ENCODE peak calls at places on chromosomes 11 and 22, in nine cellular contexts. One of them, this sample, is unnamed.
A peak's percentile ranks its signal among the peaks of the same experiment; 100 is the strongest.

GRCh38 chr22:31363885-31364284 is 17.7 kb upstream of the PATZ1 start:
- DNase-seq in NCI-H1417 treated with DMSO at 0.1 percent for 48 hours: no peak
- DNase-seq in CD8-positive, alpha-beta memory T cell: no peak
- DNase-seq in NCI-H82: no peak
- DNase-seq in HT-29: no peak
- DNase-seq in retinal pigment epithelial cell: no peak
- DNase-seq in activated CD8-positive, alpha-beta T cell treated with anti-CD3 and anti-CD28 coated beads, Interleukin-2, amount 10 ng/mL, durations not matched to agents 7 days and 5 days: no peak
- DNase-seq in nephron progenitor cell: no peak
- DNase-seq in NCI-H345: no peak
- DNase-seq in this sample: no peak

GRCh38 chr11:8250981-8251620 is 12.6 kb downstream of the LMO1 start:
- DNase-seq in CD8-positive, alpha-beta memory T cell: no peak
- DNase-seq in NCI-H1417 treated with DMSO at 0.1 percent for 48 hours: no peak
- DNase-seq in NCI-H82: no peak
- DNase-seq in nephron progenitor cell: no peak
- DNase-seq in retinal pigment epithelial cell: no peak
- DNase-seq in NCI-H345: no peak
- DNase-seq in HT-29: no peak
- DNase-seq in activated CD8-positive, alpha-beta T cell treated with anti-CD3 and anti-CD28 coated beads, Interleukin-2, amount 10 ng/mL, durations not matched to agents 7 days and 5 days: no peak
- DNase-seq in this sample: no peak

GRCh38 chr11:110479445-110480101 is 49.8 kb downstream of the FDX1 start:
- DNase-seq in NCI-H345: peak; percentile 51
- DNase-seq in activated CD8-positive, alpha-beta T cell treated with anti-CD3 and anti-CD28 coated beads, Interleukin-2, amount 10 ng/mL, durations not matched to agents 7 days and 5 days: no peak
- DNase-seq in NCI-H82: peak; percentile 96
- DNase-seq in HT-29: no peak
- DNase-seq in CD8-positive, alpha-beta memory T cell: no peak
- DNase-seq in NCI-H1417 treated with DMSO at 0.1 percent for 48 hours: peak; percentile 61
- DNase-seq in nephron progenitor cell: no peak
- DNase-seq in retinal pigment epithelial cell: no peak
- DNase-seq in this sample: peak; percentile 25

GRCh38 chr11:119759324-119759723 is 30.3 kb upstream of the NECTIN1 start:
- DNase-seq in NCI-H82: peak; percentile 6
- DNase-seq in CD8-positive, alpha-beta memory T cell: no peak
- DNase-seq in HT-29: no peak
- DNase-seq in retinal pigment epithelial cell: peak; percentile 47
- DNase-seq in activated CD8-positive, alpha-beta T cell treated with anti-CD3 and anti-CD28 coated beads, Interleukin-2, amount 10 ng/mL, durations not matched to agents 7 days and 5 days: no peak
- DNase-seq in nephron progenitor cell: no peak
- DNase-seq in NCI-H1417 treated with DMSO at 0.1 percent for 48 hours: no peak
- DNase-seq in NCI-H345: no peak
- DNase-seq in this sample: peak; percentile 43

GRCh38 chr22:50576806-50577696 is 1.2 kb downstream of the CPT1B start:
- DNase-seq in retinal pigment epithelial cell: no peak
- DNase-seq in NCI-H1417 treated with DMSO at 0.1 percent for 48 hours: no peak
- DNase-seq in nephron progenitor cell: no peak
- DNase-seq in NCI-H345: no peak
- DNase-seq in HT-29: no peak
- DNase-seq in CD8-positive, alpha-beta memory T cell: no peak
- DNase-seq in activated CD8-positive, alpha-beta T cell treated with anti-CD3 and anti-CD28 coated beads, Interleukin-2, amount 10 ng/mL, durations not matched to agents 7 days and 5 days: no peak
- DNase-seq in NCI-H82: no peak
- DNase-seq in this sample: no peak

GRCh38 chr11:23233075-23233474 is 372.8 kb upstream of the CCDC179 start:
- DNase-seq in activated CD8-positive, alpha-beta T cell treated with anti-CD3 and anti-CD28 coated beads, Interleukin-2, amount 10 ng/mL, durations not matched to agents 7 days and 5 days: no peak
- DNase-seq in NCI-H345: no peak
- DNase-seq in nephron progenitor cell: no peak
- DNase-seq in CD8-positive, alpha-beta memory T cell: no peak
- DNase-seq in retinal pigment epithelial cell: no peak
- DNase-seq in HT-29: no peak
- DNase-seq in NCI-H82: no peak
- DNase-seq in NCI-H1417 treated with DMSO at 0.1 percent for 48 hours: no peak
- DNase-seq in this sample: no peak

GRCh38 chr11:114084414-114084813 is 24.9 kb downstream of the ZBTB16 start:
- DNase-seq in NCI-H1417 treated with DMSO at 0.1 percent for 48 hours: no peak
- DNase-seq in NCI-H345: no peak
- DNase-seq in CD8-positive, alpha-beta memory T cell: no peak
- DNase-seq in NCI-H82: peak; percentile 24
- DNase-seq in activated CD8-positive, alpha-beta T cell treated with anti-CD3 and anti-CD28 coated beads, Interleukin-2, amount 10 ng/mL, durations not matched to agents 7 days and 5 days: no peak
- DNase-seq in HT-29: no peak
- DNase-seq in retinal pigment epithelial cell: no peak
- DNase-seq in nephron progenitor cell: no peak
- DNase-seq in this sample: no peak

GRCh38 chr22:49091917-49092545 is 735.6 kb downstream of the BRD1 start:
- DNase-seq in retinal pigment epithelial cell: no peak
- DNase-seq in NCI-H82: no peak
- DNase-seq in nephron progenitor cell: no peak
- DNase-seq in NCI-H345: peak; percentile 8
- DNase-seq in NCI-H1417 treated with DMSO at 0.1 percent for 48 hours: no peak
- DNase-seq in HT-29: no peak
- DNase-seq in activated CD8-positive, alpha-beta T cell treated with anti-CD3 and anti-CD28 coated beads, Interleukin-2, amount 10 ng/mL, durations not matched to agents 7 days and 5 days: no peak
- DNase-seq in CD8-positive, alpha-beta memory T cell: no peak
- DNase-seq in this sample: no peak

GRCh38 chr22:46612904-46613605 is 7.1 kb upstream of the GRAMD4 start:
- DNase-seq in NCI-H1417 treated with DMSO at 0.1 percent for 48 hours: no peak
- DNase-seq in nephron progenitor cell: no peak
- DNase-seq in retinal pigment epithelial cell: no peak
- DNase-seq in HT-29: no peak
- DNase-seq in NCI-H82: no peak
- DNase-seq in NCI-H345: no peak
- DNase-seq in CD8-positive, alpha-beta memory T cell: peak; percentile 41
- DNase-seq in activated CD8-positive, alpha-beta T cell treated with anti-CD3 and anti-CD28 coated beads, Interleukin-2, amount 10 ng/mL, durations not matched to agents 7 days and 5 days: peak; percentile 75
- DNase-seq in this sample: no peak

GRCh38 chr22:42584364-42584940 is 30.2 kb downstream of the POLDIP3 start:
- DNase-seq in nephron progenitor cell: no peak
- DNase-seq in NCI-H1417 treated with DMSO at 0.1 percent for 48 hours: no peak
- DNase-seq in NCI-H345: no peak
- DNase-seq in activated CD8-positive, alpha-beta T cell treated with anti-CD3 and anti-CD28 coated beads, Interleukin-2, amount 10 ng/mL, durations not matched to agents 7 days and 5 days: no peak
- DNase-seq in HT-29: no peak
- DNase-seq in retinal pigment epithelial cell: no peak
- DNase-seq in CD8-positive, alpha-beta memory T cell: no peak
- DNase-seq in NCI-H82: no peak
- DNase-seq in this sample: no peak

GRCh38 chr11:126231725-126232459 is 20.3 kb downstream of the FAM118B start:
- DNase-seq in HT-29: no peak
- DNase-seq in nephron progenitor cell: no peak
- DNase-seq in NCI-H82: peak; percentile 64
- DNase-seq in CD8-positive, alpha-beta memory T cell: no peak
- DNase-seq in retinal pigment epithelial cell: peak; percentile 84
- DNase-seq in NCI-H345: no peak
- DNase-seq in NCI-H1417 treated with DMSO at 0.1 percent for 48 hours: no peak
- DNase-seq in activated CD8-positive, alpha-beta T cell treated with anti-CD3 and anti-CD28 coated beads, Interleukin-2, amount 10 ng/mL, durations not matched to agents 7 days and 5 days: no peak
- DNase-seq in this sample: peak; percentile 9

GRCh38 chr22:31896472-31896871 is 47.9 kb upstream of the YWHAH start:
- DNase-seq in NCI-H1417 treated with DMSO at 0.1 percent for 48 hours: no peak
- DNase-seq in HT-29: no peak
- DNase-seq in activated CD8-positive, alpha-beta T cell treated with anti-CD3 and anti-CD28 coated beads, Interleukin-2, amount 10 ng/mL, durations not matched to agents 7 days and 5 days: no peak
- DNase-seq in NCI-H82: no peak
- DNase-seq in CD8-positive, alpha-beta memory T cell: no peak
- DNase-seq in retinal pigment epithelial cell: no peak
- DNase-seq in NCI-H345: no peak
- DNase-seq in nephron progenitor cell: no peak
- DNase-seq in this sample: no peak

GRCh38 chr11:117535201-117535869 is 207.7 kb downstream of the CEP164 start:
- DNase-seq in activated CD8-positive, alpha-beta T cell treated with anti-CD3 and anti-CD28 coated beads, Interleukin-2, amount 10 ng/mL, durations not matched to agents 7 days and 5 days: no peak
- DNase-seq in HT-29: peak; percentile 55
- DNase-seq in CD8-positive, alpha-beta memory T cell: no peak
- DNase-seq in NCI-H1417 treated with DMSO at 0.1 percent for 48 hours: peak; percentile 65
- DNase-seq in NCI-H82: no peak
- DNase-seq in retinal pigment epithelial cell: no peak
- DNase-seq in NCI-H345: peak; percentile 55
- DNase-seq in nephron progenitor cell: no peak
- DNase-seq in this sample: no peak

GRCh38 chr22:36334081-36334831 is 53.5 kb downstream of the MYH9 start:
- DNase-seq in activated CD8-positive, alpha-beta T cell treated with anti-CD3 and anti-CD28 coated beads, Interleukin-2, amount 10 ng/mL, durations not matched to agents 7 days and 5 days: peak; percentile 56
- DNase-seq in nephron progenitor cell: no peak
- DNase-seq in NCI-H345: no peak
- DNase-seq in retinal pigment epithelial cell: no peak
- DNase-seq in CD8-positive, alpha-beta memory T cell: no peak
- DNase-seq in NCI-H1417 treated with DMSO at 0.1 percent for 48 hours: no peak
- DNase-seq in NCI-H82: no peak
- DNase-seq in HT-29: peak; percentile 43
- DNase-seq in this sample: no peak

GRCh38 chr22:42720263-42721044 is at the start of gene A4GALT:
- DNase-seq in NCI-H82: no peak
- DNase-seq in retinal pigment epithelial cell: no peak
- DNase-seq in activated CD8-positive, alpha-beta T cell treated with anti-CD3 and anti-CD28 coated beads, Interleukin-2, amount 10 ng/mL, durations not matched to agents 7 days and 5 days: no peak
- DNase-seq in CD8-positive, alpha-beta memory T cell: no peak
- DNase-seq in nephron progenitor cell: peak; percentile 62
- DNase-seq in HT-29: no peak
- DNase-seq in NCI-H345: no peak
- DNase-seq in NCI-H1417 treated with DMSO at 0.1 percent for 48 hours: no peak
- DNase-seq in this sample: peak; percentile 31

GRCh38 chr11:78351979-78352731 is 65.5 kb downstream of the GAB2 start:
- DNase-seq in HT-29: no peak
- DNase-seq in nephron progenitor cell: no peak
- DNase-seq in retinal pigment epithelial cell: peak; percentile 91
- DNase-seq in CD8-positive, alpha-beta memory T cell: no peak
- DNase-seq in activated CD8-positive, alpha-beta T cell treated with anti-CD3 and anti-CD28 coated beads, Interleukin-2, amount 10 ng/mL, durations not matched to agents 7 days and 5 days: no peak
- DNase-seq in NCI-H345: peak; percentile 26
- DNase-seq in NCI-H1417 treated with DMSO at 0.1 percent for 48 hours: no peak
- DNase-seq in NCI-H82: no peak
- DNase-seq in this sample: peak; percentile 24

GRCh38 chr11:130470832-130471706 is 22.6 kb downstream of the ADAMTS15 start:
- DNase-seq in CD8-positive, alpha-beta memory T cell: no peak
- DNase-seq in HT-29: no peak
- DNase-seq in NCI-H82: no peak
- DNase-seq in retinal pigment epithelial cell: no peak
- DNase-seq in NCI-H345: no peak
- DNase-seq in nephron progenitor cell: no peak
- DNase-seq in activated CD8-positive, alpha-beta T cell treated with anti-CD3 and anti-CD28 coated beads, Interleukin-2, amount 10 ng/mL, durations not matched to agents 7 days and 5 days: no peak
- DNase-seq in NCI-H1417 treated with DMSO at 0.1 percent for 48 hours: no peak
- DNase-seq in this sample: no peak

GRCh38 chr11:75894036-75894585 is 79.1 kb downstream of the UVRAG start:
- DNase-seq in NCI-H1417 treated with DMSO at 0.1 percent for 48 hours: no peak
- DNase-seq in nephron progenitor cell: no peak
- DNase-seq in CD8-positive, alpha-beta memory T cell: no peak
- DNase-seq in NCI-H345: no peak
- DNase-seq in NCI-H82: no peak
- DNase-seq in HT-29: no peak
- DNase-seq in activated CD8-positive, alpha-beta T cell treated with anti-CD3 and anti-CD28 coated beads, Interleukin-2, amount 10 ng/mL, durations not matched to agents 7 days and 5 days: no peak
- DNase-seq in retinal pigment epithelial cell: no peak
- DNase-seq in this sample: no peak

GRCh38 chr11:70567680-70568503 is 169.6 kb downstream of the CTTN start:
- DNase-seq in activated CD8-positive, alpha-beta T cell treated with anti-CD3 and anti-CD28 coated beads, Interleukin-2, amount 10 ng/mL, durations not matched to agents 7 days and 5 days: no peak
- DNase-seq in NCI-H345: no peak
- DNase-seq in CD8-positive, alpha-beta memory T cell: no peak
- DNase-seq in NCI-H1417 treated with DMSO at 0.1 percent for 48 hours: no peak
- DNase-seq in HT-29: peak; percentile 72
- DNase-seq in retinal pigment epithelial cell: no peak
- DNase-seq in nephron progenitor cell: peak; percentile 31
- DNase-seq in NCI-H82: peak; percentile 62
- DNase-seq in this sample: peak; percentile 61

GRCh38 chr22:46714550-46714949 is 23.5 kb downstream of the CERK start:
- DNase-seq in retinal pigment epithelial cell: no peak
- DNase-seq in NCI-H345: no peak
- DNase-seq in activated CD8-positive, alpha-beta T cell treated with anti-CD3 and anti-CD28 coated beads, Interleukin-2, amount 10 ng/mL, durations not matched to agents 7 days and 5 days: no peak
- DNase-seq in HT-29: no peak
- DNase-seq in NCI-H82: no peak
- DNase-seq in NCI-H1417 treated with DMSO at 0.1 percent for 48 hours: no peak
- DNase-seq in nephron progenitor cell: no peak
- DNase-seq in CD8-positive, alpha-beta memory T cell: no peak
- DNase-seq in this sample: no peak

GRCh38 chr11:110828086-110828485 is 115.8 kb upstream of the ARHGAP20 start:
- DNase-seq in NCI-H1417 treated with DMSO at 0.1 percent for 48 hours: no peak
- DNase-seq in CD8-positive, alpha-beta memory T cell: no peak
- DNase-seq in HT-29: no peak
- DNase-seq in activated CD8-positive, alpha-beta T cell treated with anti-CD3 and anti-CD28 coated beads, Interleukin-2, amount 10 ng/mL, durations not matched to agents 7 days and 5 days: no peak
- DNase-seq in NCI-H345: no peak
- DNase-seq in nephron progenitor cell: no peak
- DNase-seq in retinal pigment epithelial cell: no peak
- DNase-seq in NCI-H82: no peak
- DNase-seq in this sample: no peak

GRCh38 chr11:116598556-116598955 is 174.2 kb downstream of the BUD13 start:
- DNase-seq in nephron progenitor cell: no peak
- DNase-seq in NCI-H1417 treated with DMSO at 0.1 percent for 48 hours: no peak
- DNase-seq in CD8-positive, alpha-beta memory T cell: no peak
- DNase-seq in NCI-H345: no peak
- DNase-seq in NCI-H82: no peak
- DNase-seq in activated CD8-positive, alpha-beta T cell treated with anti-CD3 and anti-CD28 coated beads, Interleukin-2, amount 10 ng/mL, durations not matched to agents 7 days and 5 days: no peak
- DNase-seq in HT-29: no peak
- DNase-seq in retinal pigment epithelial cell: no peak
- DNase-seq in this sample: no peak

GRCh38 chr22:49997221-49997599 is 15.4 kb downstream of the IL17REL start:
- DNase-seq in activated CD8-positive, alpha-beta T cell treated with anti-CD3 and anti-CD28 coated beads, Interleukin-2, amount 10 ng/mL, durations not matched to agents 7 days and 5 days: no peak
- DNase-seq in NCI-H345: peak; percentile 10
- DNase-seq in nephron progenitor cell: no peak
- DNase-seq in NCI-H82: no peak
- DNase-seq in HT-29: peak; percentile 53
- DNase-seq in NCI-H1417 treated with DMSO at 0.1 percent for 48 hours: no peak
- DNase-seq in retinal pigment epithelial cell: no peak
- DNase-seq in CD8-positive, alpha-beta memory T cell: no peak
- DNase-seq in this sample: peak; percentile 48

GRCh38 chr22:25750569-25751173 is 8.7 kb downstream of the MYO18B start:
- DNase-seq in nephron progenitor cell: no peak
- DNase-seq in NCI-H1417 treated with DMSO at 0.1 percent for 48 hours: no peak
- DNase-seq in HT-29: no peak
- DNase-seq in CD8-positive, alpha-beta memory T cell: no peak
- DNase-seq in activated CD8-positive, alpha-beta T cell treated with anti-CD3 and anti-CD28 coated beads, Interleukin-2, amount 10 ng/mL, durations not matched to agents 7 days and 5 days: no peak
- DNase-seq in NCI-H82: peak; percentile 56
- DNase-seq in retinal pigment epithelial cell: no peak
- DNase-seq in NCI-H345: no peak
- DNase-seq in this sample: no peak

GRCh38 chr11:48028909-48029685 is 48.7 kb downstream of the PTPRJ start:
- DNase-seq in NCI-H82: peak; percentile 8
- DNase-seq in activated CD8-positive, alpha-beta T cell treated with anti-CD3 and anti-CD28 coated beads, Interleukin-2, amount 10 ng/mL, durations not matched to agents 7 days and 5 days: peak; percentile 44
- DNase-seq in NCI-H1417 treated with DMSO at 0.1 percent for 48 hours: no peak
- DNase-seq in CD8-positive, alpha-beta memory T cell: no peak
- DNase-seq in NCI-H345: no peak
- DNase-seq in retinal pigment epithelial cell: no peak
- DNase-seq in nephron progenitor cell: no peak
- DNase-seq in HT-29: no peak
- DNase-seq in this sample: no peak

GRCh38 chr11:128898580-128899344 is 7.6 kb downstream of the KCNJ5 start:
- DNase-seq in retinal pigment epithelial cell: no peak
- DNase-seq in NCI-H345: no peak
- DNase-seq in NCI-H1417 treated with DMSO at 0.1 percent for 48 hours: no peak
- DNase-seq in nephron progenitor cell: no peak
- DNase-seq in CD8-positive, alpha-beta memory T cell: no peak
- DNase-seq in activated CD8-positive, alpha-beta T cell treated with anti-CD3 and anti-CD28 coated beads, Interleukin-2, amount 10 ng/mL, durations not matched to agents 7 days and 5 days: no peak
- DNase-seq in HT-29: no peak
- DNase-seq in NCI-H82: no peak
- DNase-seq in this sample: no peak

GRCh38 chr11:131677832-131678470 is 307.5 kb downstream of the NTM start:
- DNase-seq in CD8-positive, alpha-beta memory T cell: no peak
- DNase-seq in NCI-H345: no peak
- DNase-seq in retinal pigment epithelial cell: no peak
- DNase-seq in nephron progenitor cell: no peak
- DNase-seq in activated CD8-positive, alpha-beta T cell treated with anti-CD3 and anti-CD28 coated beads, Interleukin-2, amount 10 ng/mL, durations not matched to agents 7 days and 5 days: no peak
- DNase-seq in NCI-H1417 treated with DMSO at 0.1 percent for 48 hours: no peak
- DNase-seq in NCI-H82: no peak
- DNase-seq in HT-29: no peak
- DNase-seq in this sample: no peak

GRCh38 chr11:85756401-85757200 is 54.3 kb downstream of the SYTL2 start:
- DNase-seq in NCI-H345: no peak
- DNase-seq in nephron progenitor cell: no peak
- DNase-seq in NCI-H82: no peak
- DNase-seq in HT-29: peak; percentile 82
- DNase-seq in CD8-positive, alpha-beta memory T cell: peak; percentile 75
- DNase-seq in activated CD8-positive, alpha-beta T cell treated with anti-CD3 and anti-CD28 coated beads, Interleukin-2, amount 10 ng/mL, durations not matched to agents 7 days and 5 days: peak; percentile 58
- DNase-seq in NCI-H1417 treated with DMSO at 0.1 percent for 48 hours: no peak
- DNase-seq in retinal pigment epithelial cell: no peak
- DNase-seq in this sample: no peak

GRCh38 chr11:47271961-47272661 is 2.2 kb downstream of the MADD start:
- DNase-seq in retinal pigment epithelial cell: no peak
- DNase-seq in NCI-H345: peak; percentile 60
- DNase-seq in CD8-positive, alpha-beta memory T cell: no peak
- DNase-seq in NCI-H82: peak; percentile 91
- DNase-seq in NCI-H1417 treated with DMSO at 0.1 percent for 48 hours: no peak
- DNase-seq in activated CD8-positive, alpha-beta T cell treated with anti-CD3 and anti-CD28 coated beads, Interleukin-2, amount 10 ng/mL, durations not matched to agents 7 days and 5 days: peak; percentile 42
- DNase-seq in nephron progenitor cell: no peak
- DNase-seq in HT-29: no peak
- DNase-seq in this sample: no peak

GRCh38 chr22:45240137-45240809 is 421 bp downstream of the KIAA0930 start:
- DNase-seq in NCI-H82: peak; percentile 51
- DNase-seq in NCI-H345: no peak
- DNase-seq in activated CD8-positive, alpha-beta T cell treated with anti-CD3 and anti-CD28 coated beads, Interleukin-2, amount 10 ng/mL, durations not matched to agents 7 days and 5 days: peak; percentile 59
- DNase-seq in nephron progenitor cell: peak; percentile 37
- DNase-seq in NCI-H1417 treated with DMSO at 0.1 percent for 48 hours: no peak
- DNase-seq in CD8-positive, alpha-beta memory T cell: peak; percentile 22
- DNase-seq in HT-29: no peak
- DNase-seq in retinal pigment epithelial cell: no peak
- DNase-seq in this sample: no peak

GRCh38 chr11:40294343-40294723 is 1165.1 kb downstream of the LRRC4C start:
- DNase-seq in NCI-H1417 treated with DMSO at 0.1 percent for 48 hours: no peak
- DNase-seq in retinal pigment epithelial cell: no peak
- DNase-seq in NCI-H82: no peak
- DNase-seq in HT-29: no peak
- DNase-seq in CD8-positive, alpha-beta memory T cell: no peak
- DNase-seq in activated CD8-positive, alpha-beta T cell treated with anti-CD3 and anti-CD28 coated beads, Interleukin-2, amount 10 ng/mL, durations not matched to agents 7 days and 5 days: no peak
- DNase-seq in nephron progenitor cell: no peak
- DNase-seq in NCI-H345: no peak
- DNase-seq in this sample: no peak

This sample was measured in hepatocyte.